ENCODE peak calls at places on chromosome 7, in seven cellular contexts. Z, P, I, J, N, S and C are unnamed samples.

GRCh38 chr7:76303057-76303828 is 770 bp downstream of the HSPB1 start:
- DNase-seq in P (peak), J (peak), N (no peak), I (peak), Z (peak), S (peak), C (peak)

GRCh38 chr7:103613655-103614642 is 167.9 kb upstream of the SLC26A5 start:
- DNase-seq in N (no peak), I (no peak), J (no peak), S (no peak), Z (peak), P (no peak), C (no peak)

GRCh38 chr7:109376576-109376975 is 806.9 kb downstream of the DNAJB9 start:
- DNase-seq in Z (no peak), N (no peak), I (peak), S (no peak), P (no peak), J (no peak), C (no peak)

GRCh38 chr7:40437936-40438634 is 303.3 kb downstream of the SUGCT start:
- DNase-seq in S (no peak), N (no peak), J (no peak), I (peak), P (no peak), Z (no peak), C (no peak)

GRCh38 chr7:26704786-26705185 is 159.6 kb downstream of the SKAP2 start:
- DNase-seq in S (no peak), P (no peak), J (no peak), Z (no peak), N (no peak), I (peak), C (no peak)

GRCh38 chr7:75884401-75884800 is 5.6 kb downstream of the RHBDD2 start:
- DNase-seq in S (no peak), I (no peak), J (no peak), Z (no peak), N (no peak), P (no peak), C (no peak)

GRCh38 chr7:133703547-133703946 is 423.6 kb upstream of the LRGUK start:
- DNase-seq in N (no peak), S (no peak), Z (no peak), P (no peak), J (no peak), I (peak), C (no peak)

GRCh38 chr7:122289426-122289825 is 15.1 kb downstream of the FEZF1 start:
- DNase-seq in N (no peak), P (no peak), Z (no peak), I (no peak), S (no peak), J (no peak), C (no peak)

GRCh38 chr7:112383671-112384417 is 66.4 kb upstream of the IFRD1 start:
- DNase-seq in S (no peak), P (no peak), Z (peak), I (peak), N (no peak), J (no peak), C (no peak)

GRCh38 chr7:12475362-12476063 is 71.8 kb upstream of the VWDE start:
- DNase-seq in Z (no peak), I (peak), P (no peak), N (no peak), S (no peak), J (no peak), C (no peak)

GRCh38 chr7:151117565-151117964 is 31.3 kb downstream of the AGAP3 start:
- DNase-seq in J (no peak), Z (no peak), N (no peak), I (no peak), S (no peak), P (no peak), C (no peak)

GRCh38 chr7:93047514-93048099 is 70.2 kb downstream of the SAMD9 start:
- DNase-seq in S (no peak), Z (no peak), N (no peak), I (no peak), P (no peak), J (no peak), C (peak)

GRCh38 chr7:78284945-78285344 is 486.4 kb downstream of the PHTF2 start:
- DNase-seq in J (peak), I (peak), Z (no peak), S (no peak), P (no peak), N (no peak), C (no peak)

GRCh38 chr7:98251251-98251843 is 685 bp downstream of the TECPR1 start:
- DNase-seq in I (peak), Z (peak), N (no peak), J (no peak), P (peak), S (no peak), C (peak)

GRCh38 chr7:78019457-78020130 is 221.0 kb downstream of the PHTF2 start:
- DNase-seq in I (peak), J (peak), S (peak), Z (peak), N (peak), P (peak), C (peak)

DNA sequence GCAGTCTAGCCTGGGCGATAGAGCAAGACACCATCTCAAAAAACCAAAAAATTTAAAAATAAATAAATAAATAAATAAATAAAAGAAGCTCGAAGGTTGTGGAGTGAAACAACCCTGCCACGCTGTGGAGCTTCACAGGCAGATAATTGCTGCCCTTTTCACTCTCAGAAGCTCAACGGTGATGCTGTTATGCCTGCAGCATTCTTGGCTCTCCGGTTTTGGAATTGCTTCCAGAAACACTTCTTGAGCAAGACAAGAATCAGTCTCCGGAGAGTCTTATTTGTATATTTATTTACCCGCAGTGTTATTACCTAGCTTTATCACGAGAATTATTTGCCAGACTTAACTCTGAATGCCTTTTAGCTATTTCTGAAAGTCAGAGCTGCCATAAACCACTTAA is 40.5 kb upstream of the UBE2H start:
- DNase-seq in Z (no peak), J (no peak), S (no peak), I (no peak), N (no peak), P (no peak), C (no peak)
- TF ChIP-seq CTCF in Z (no peak), J (no peak), S (no peak), I (no peak), N (no peak), P (no peak), C (no peak)

GRCh38 chr7:71925663-71926062 is 486.5 kb downstream of the CALN1 start:
- DNase-seq in N (no peak), I (no peak), Z (peak), S (no peak), J (no peak), P (no peak), C (no peak)
- TF ChIP-seq CTCF in N (no peak), I (no peak), Z (peak), S (no peak), J (no peak), P (no peak), C (no peak)

GRCh38 chr7:99616359-99617186 is at the start of gene ZSCAN25:
- DNase-seq in P (peak), Z (peak), S (peak), J (peak), I (peak), N (peak), C (peak)
- TF ChIP-seq CTCF in P (peak), Z (peak), S (no peak), J (no peak), I (peak), N (no peak), C (peak)

GRCh38 chr7:45235905-45236304 is 78.3 kb downstream of the RAMP3 start:
- DNase-seq in S (no peak), I (no peak), N (no peak), J (no peak), P (no peak), Z (no peak), C (no peak)
- TF ChIP-seq CTCF in S (no peak), I (no peak), N (no peak), J (no peak), P (no peak), Z (no peak), C (no peak)

DNA sequence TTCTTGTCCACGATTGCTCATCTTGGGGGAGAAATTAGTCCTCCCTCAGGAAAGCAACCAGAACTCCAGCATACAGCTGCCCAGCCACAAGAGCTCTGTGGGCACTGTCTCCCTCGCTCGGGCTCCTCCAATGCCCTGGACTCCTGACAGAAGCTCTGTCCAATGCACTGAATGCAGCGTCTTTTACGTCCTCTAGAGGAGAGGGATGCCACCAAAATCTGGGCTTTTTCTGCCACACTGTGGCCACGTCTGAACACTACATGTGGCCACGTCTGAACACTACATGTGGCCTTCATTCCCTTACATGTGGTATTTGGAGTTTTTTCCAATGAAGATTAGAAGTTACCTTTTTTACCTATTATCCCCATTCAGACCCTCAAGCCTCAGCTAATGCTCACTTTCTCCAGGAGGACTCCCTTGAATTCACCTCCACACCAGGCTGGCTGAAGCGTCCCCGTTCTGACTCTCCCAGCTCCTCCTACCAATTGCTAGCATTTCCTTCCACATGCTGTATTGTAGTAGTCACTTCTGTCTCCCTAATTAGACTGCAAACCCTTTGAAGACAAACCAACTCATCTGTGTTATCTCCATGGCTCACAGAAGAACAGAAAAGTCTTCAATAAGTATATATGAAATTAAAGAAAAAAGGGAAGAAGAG is 134.3 kb upstream of the PDE1C start:
- DNase-seq in J (peak), P (peak), I (peak), N (no peak), Z (peak), S (peak), C (peak)
- TF ChIP-seq CTCF in J (no peak), P (peak), I (peak), N (peak), Z (peak), S (peak), C (peak)